ENCODE peak calls at places on chromosomes 1 and 21, in seven cellular contexts. One of them, this sample, is unnamed.
A peak's percentile ranks its signal among the peaks of the same experiment; 100 is the strongest.

GRCh38 chr21:31162827-31163226 is 124.6 kb upstream of the KRTAP19-8 start:
- DNase-seq in cardiac muscle cell: peak; percentile 31
- DNase-seq in hippocampal formation: no peak
- DNase-seq in ecto neural progenitor cell: no peak
- DNase-seq in NCI-H345: no peak
- DNase-seq in GM03348: no peak
- DNase-seq in nephron progenitor cell: no peak
- DNase-seq in this sample: peak; percentile 41

GRCh38 chr21:33078907-33079582 is 9.1 kb downstream of the OLIG1 start:
- DNase-seq in ecto neural progenitor cell: no peak
- DNase-seq in NCI-H345: no peak
- DNase-seq in nephron progenitor cell: no peak
- DNase-seq in cardiac muscle cell: peak; percentile 28
- DNase-seq in hippocampal formation: peak; percentile 92
- DNase-seq in GM03348: peak; percentile 44
- DNase-seq in this sample: peak; percentile 71

GRCh38 chr1:204448991-204449390 is 37.4 kb upstream of the PPP1R15B start:
- DNase-seq in cardiac muscle cell: no peak
- DNase-seq in hippocampal formation: no peak
- DNase-seq in ecto neural progenitor cell: no peak
- DNase-seq in NCI-H345: no peak
- DNase-seq in GM03348: no peak
- DNase-seq in nephron progenitor cell: no peak
- DNase-seq in this sample: no peak

GRCh38 chr1:54976747-54977146 is 3.7 kb upstream of the TMEM61 start:
- DNase-seq in GM03348: no peak
- DNase-seq in cardiac muscle cell: no peak
- DNase-seq in nephron progenitor cell: no peak
- DNase-seq in hippocampal formation: no peak
- DNase-seq in ecto neural progenitor cell: no peak
- DNase-seq in NCI-H345: peak; percentile 80
- DNase-seq in this sample: peak; percentile 1

GRCh38 chr1:48735753-48736152 is 40.9 kb downstream of the BEND5 start:
- DNase-seq in hippocampal formation: no peak
- DNase-seq in NCI-H345: no peak
- DNase-seq in nephron progenitor cell: no peak
- DNase-seq in cardiac muscle cell: no peak
- DNase-seq in GM03348: no peak
- DNase-seq in ecto neural progenitor cell: no peak
- DNase-seq in this sample: no peak

GRCh38 chr1:228101994-228102790 is 933 bp downstream of the C1orf35 start:
- DNase-seq in ecto neural progenitor cell: peak; percentile 73
- DNase-seq in NCI-H345: peak; percentile 43
- DNase-seq in hippocampal formation: no peak
- DNase-seq in GM03348: peak; percentile 65
- DNase-seq in nephron progenitor cell: peak; percentile 74
- DNase-seq in cardiac muscle cell: peak; percentile 30
- DNase-seq in this sample: peak; percentile 53

GRCh38 chr1:180611016-180611930 is 20.5 kb upstream of the XPR1 start:
- DNase-seq in cardiac muscle cell: peak; percentile 34
- DNase-seq in hippocampal formation: peak; percentile 21
- DNase-seq in ecto neural progenitor cell: no peak
- DNase-seq in GM03348: no peak
- DNase-seq in nephron progenitor cell: no peak
- DNase-seq in NCI-H345: peak; percentile 6
- DNase-seq in this sample: no peak

GRCh38 chr1:21534674-21535378 is 25.6 kb downstream of the ALPL start:
- DNase-seq in ecto neural progenitor cell: no peak
- DNase-seq in cardiac muscle cell: peak; percentile 80
- DNase-seq in hippocampal formation: no peak
- DNase-seq in nephron progenitor cell: peak; percentile 41
- DNase-seq in GM03348: peak; percentile 52
- DNase-seq in NCI-H345: no peak
- DNase-seq in this sample: peak; percentile 60

GRCh38 chr1:52216907-52217458 is 75.1 kb downstream of the ZFYVE9 start:
- DNase-seq in hippocampal formation: no peak
- DNase-seq in ecto neural progenitor cell: no peak
- DNase-seq in nephron progenitor cell: no peak
- DNase-seq in NCI-H345: no peak
- DNase-seq in cardiac muscle cell: no peak
- DNase-seq in GM03348: no peak
- DNase-seq in this sample: no peak

GRCh38 chr1:99441234-99442095 is 177.2 kb downstream of the PLPPR4 start:
- DNase-seq in hippocampal formation: no peak
- DNase-seq in NCI-H345: no peak
- DNase-seq in ecto neural progenitor cell: no peak
- DNase-seq in GM03348: peak; percentile 59
- DNase-seq in nephron progenitor cell: no peak
- DNase-seq in cardiac muscle cell: peak; percentile 17
- DNase-seq in this sample: peak; percentile 31

GRCh38 chr1:114219247-114219872 is 65.7 kb upstream of the SYT6 start:
- DNase-seq in GM03348: peak; percentile 28
- DNase-seq in NCI-H345: no peak
- DNase-seq in hippocampal formation: no peak
- DNase-seq in cardiac muscle cell: peak; percentile 37
- DNase-seq in nephron progenitor cell: no peak
- DNase-seq in ecto neural progenitor cell: no peak
- DNase-seq in this sample: peak; percentile 18

GRCh38 chr1:11845641-11846335 is 1.8 kb downstream of the NPPA start:
- DNase-seq in GM03348: peak; percentile 45
- DNase-seq in nephron progenitor cell: peak; percentile 30
- DNase-seq in NCI-H345: no peak
- DNase-seq in ecto neural progenitor cell: no peak
- DNase-seq in hippocampal formation: no peak
- DNase-seq in cardiac muscle cell: peak; percentile 45
- DNase-seq in this sample: peak; percentile 39

GRCh38 chr1:242185728-242186127 is 186.8 kb upstream of the MAP1LC3C start:
- DNase-seq in ecto neural progenitor cell: no peak
- DNase-seq in NCI-H345: peak; percentile 89
- DNase-seq in cardiac muscle cell: no peak
- DNase-seq in nephron progenitor cell: no peak
- DNase-seq in GM03348: no peak
- DNase-seq in hippocampal formation: no peak
- DNase-seq in this sample: no peak

GRCh38 chr1:150829751-150830150 is 21.7 kb upstream of the CTSK start:
- DNase-seq in hippocampal formation: no peak
- DNase-seq in GM03348: no peak
- DNase-seq in ecto neural progenitor cell: no peak
- DNase-seq in NCI-H345: no peak
- DNase-seq in cardiac muscle cell: no peak
- DNase-seq in nephron progenitor cell: no peak
- DNase-seq in this sample: no peak